ENCODE peak calls at places on chromosome 10, in seven cellular contexts. V is H1, K is K562, Y is HCT116, X is SK-N-SH, F is GM12878, H is HepG2. N is an unnamed sample.

GRCh38 chr10:48519731-48520506 is 85.0 kb downstream of the ARHGAP22 start:
- DNase-seq in V (peak; percentile 43), Y (no peak), F (no peak), H (no peak), X (no peak), K (no peak), N (no peak)

GRCh38 chr10:132489053-132489703 is 48.4 kb upstream of the INPP5A start:
- DNase-seq in Y (no peak), H (no peak), X (no peak), K (no peak), F (no peak), V (no peak), N (no peak)

GRCh38 chr10:72276421-72277339 is 3.0 kb downstream of the DDIT4 start:
- DNase-seq in Y (peak; percentile 84), H (peak; percentile 77), F (no peak), K (no peak), X (no peak), V (no peak), N (no peak)

GRCh38 chr10:51000164-51000563 is 74.1 kb upstream of the PRKG1 start:
- DNase-seq in V (no peak), K (no peak), F (no peak), X (no peak), Y (no peak), H (no peak), N (no peak)

GRCh38 chr10:94131885-94132284 is 138.2 kb downstream of the PLCE1 start:
- DNase-seq in X (no peak), H (no peak), V (no peak), F (no peak), K (no peak), Y (no peak), N (no peak)

GRCh38 chr10:5892007-5892406 is 2.0 kb downstream of the FBH1 start:
- DNase-seq in H (no peak), F (no peak), X (no peak), K (no peak), V (no peak), Y (no peak), N (no peak)

GRCh38 chr10:5416981-5417380 is 4.6 kb downstream of the NET1 start:
- DNase-seq in V (peak; percentile 58), F (no peak), X (no peak), H (no peak), Y (no peak), K (no peak), N (no peak)

GRCh38 chr10:22714524-22715289 is at the start of gene PIP4K2A:
- DNase-seq in Y (peak; percentile 15), X (peak; percentile 94), F (no peak), V (peak; percentile 68), K (peak; percentile 90), H (peak; percentile 25), N (peak; percentile 62)

GRCh38 chr10:43075612-43076003 is 1.3 kb upstream of the RET start:
- DNase-seq in F (no peak), X (peak; percentile 75), H (no peak), Y (peak; percentile 19), V (no peak), K (peak; percentile 57), N (peak; percentile 60)

GRCh38 chr10:46547881-46548780 is 8.3 kb downstream of the GPRIN2 start:
- DNase-seq in F (no peak), H (no peak), Y (no peak), K (no peak), X (no peak), V (no peak), N (no peak)

GRCh38 chr10:119415536-119416527 is 126.7 kb downstream of the RGS10 start:
- DNase-seq in H (no peak), V (no peak), Y (no peak), X (no peak), F (no peak), K (no peak), N (no peak)

GRCh38 chr10:61390841-61391240 is 62.3 kb downstream of the TMEM26 start:
- DNase-seq in K (no peak), F (peak; percentile 19), X (no peak), H (no peak), V (no peak), Y (no peak), N (no peak)

GRCh38 chr10:126216221-126216701 is 172.0 kb downstream of the ADAM12 start:
- DNase-seq in Y (no peak), V (no peak), H (no peak), X (no peak), F (no peak), K (no peak), N (no peak)

GRCh38 chr10:119005377-119006043 is 24.0 kb upstream of the NANOS1 start:
- DNase-seq in F (no peak), X (no peak), V (no peak), H (no peak), K (no peak), Y (no peak), N (no peak)

GRCh38 chr10:66642217-66642616 is 283.6 kb upstream of the LRRTM3 start:
- DNase-seq in X (no peak), Y (no peak), F (no peak), V (no peak), K (no peak), H (no peak), N (no peak)

DNA sequence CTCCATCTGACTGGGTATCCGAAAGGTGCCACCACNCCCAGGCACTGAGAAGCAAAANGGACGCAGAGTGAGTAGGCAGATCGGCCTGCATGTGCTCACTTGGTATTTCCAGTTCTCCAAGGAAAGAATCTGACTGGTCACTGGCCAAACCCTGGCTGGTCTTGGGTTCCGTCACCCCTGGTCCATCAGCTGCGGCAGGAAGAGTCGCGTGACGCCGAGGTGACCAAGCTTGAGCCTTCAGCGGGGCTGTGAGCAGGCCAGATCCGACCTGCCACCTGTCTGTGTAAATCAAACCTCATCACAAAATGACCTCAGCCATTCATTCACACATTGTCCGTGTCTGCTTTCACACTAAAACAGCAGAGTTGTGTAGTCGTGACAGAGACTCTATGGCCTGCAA is 28.8 kb upstream of the CHST15 start:
- DNase-seq in X (no peak), H (no peak), F (no peak), V (no peak), Y (no peak), K (no peak), N (no peak)
- TF ChIP-seq JUND in X (no peak), H (no peak), F (no peak), V (no peak), Y (no peak), K (no peak), N (no peak)

DNA sequence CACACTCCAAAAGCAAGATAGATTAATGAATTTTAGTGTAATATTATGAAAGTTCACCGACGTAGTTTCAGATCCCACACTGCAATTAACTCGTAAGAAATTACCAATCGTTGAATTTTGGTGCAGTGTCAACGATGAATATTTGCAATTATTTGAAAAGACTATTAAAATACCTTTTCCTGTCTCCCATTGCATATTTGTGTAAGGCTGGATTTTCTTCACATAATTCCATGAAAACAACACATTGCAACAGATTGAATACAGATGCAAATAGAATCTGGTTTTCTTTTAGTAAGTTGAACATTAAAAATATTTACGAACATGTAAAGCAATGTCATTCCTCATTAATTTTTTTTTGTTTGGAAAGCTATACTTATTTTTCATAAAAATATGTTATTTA is 50.9 kb downstream of the DNMBP start:
- DNase-seq in Y (no peak), F (no peak), H (no peak), V (no peak), K (no peak), X (no peak), N (no peak)
- TF ChIP-seq JUND in Y (no peak), F (no peak), H (no peak), V (no peak), K (no peak), X (no peak), N (no peak)

DNA sequence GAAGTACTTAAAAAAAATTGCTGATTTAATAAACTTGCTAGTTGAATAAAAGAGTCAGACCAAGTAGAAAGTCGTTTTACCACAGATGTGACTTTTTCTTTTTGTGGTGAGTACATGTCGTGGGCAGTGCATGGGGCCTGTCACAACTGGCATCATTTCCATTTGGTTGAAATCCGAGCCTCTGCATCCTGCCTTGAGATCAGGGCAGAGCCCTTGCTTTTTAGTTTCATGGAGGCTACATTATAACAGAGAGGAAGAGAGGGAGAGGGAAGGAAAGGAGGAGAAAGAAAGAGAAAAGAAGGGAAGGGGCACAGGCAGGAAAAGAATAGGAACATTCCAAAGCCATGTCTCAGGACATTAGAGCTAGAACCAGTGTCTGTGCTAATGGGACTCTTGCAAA is 20.4 kb upstream of the INSYN2A start:
- DNase-seq in K (no peak), X (no peak), F (no peak), Y (no peak), H (no peak), V (no peak), N (no peak)
- TF ChIP-seq JUND in K (no peak), X (no peak), F (no peak), Y (no peak), H (no peak), V (no peak), N (no peak)

DNA sequence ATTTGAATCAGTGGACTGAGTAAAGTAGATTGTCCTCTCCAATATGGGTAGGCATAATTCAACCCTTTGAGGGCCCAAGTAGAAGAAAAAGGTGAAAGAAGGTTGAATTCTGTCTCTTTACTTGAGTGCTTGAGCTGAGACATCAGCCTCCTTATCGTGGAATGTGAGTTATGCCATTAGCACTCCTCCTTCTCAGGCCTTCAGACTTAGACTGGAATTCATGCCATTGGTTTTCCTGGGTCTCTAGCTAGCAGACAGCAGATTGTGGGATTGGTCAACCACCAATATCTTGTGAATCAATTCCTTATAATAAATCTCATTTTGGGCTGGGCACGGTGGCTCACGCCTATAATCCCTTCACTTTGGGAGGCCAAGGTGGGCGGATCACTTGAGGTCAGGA is 89.2 kb downstream of the CUL2 start:
- DNase-seq in F (no peak), X (no peak), H (no peak), V (no peak), K (no peak), Y (no peak), N (no peak)
- TF ChIP-seq JUND in F (no peak), X (no peak), H (no peak), V (no peak), K (no peak), Y (no peak), N (no peak)